ENCODE peak calls at places on chromosomes 5 and 9, in five cellular contexts. D is cardiac fibroblast, B is NCI-H1930, Y is adrenal gland, Q is HEK293T. C is an unnamed sample.

GRCh38 chr5:173646684-173647083 is 30.2 kb upstream of the BOD1 start:
- DNase-seq in B (no peak), Q (no peak), D (no peak), Y (peak; percentile 0), C (no peak)

GRCh38 chr9:15485836-15486678 is 24.7 kb downstream of the PSIP1 start:
- DNase-seq in D (peak; percentile 54), B (no peak), Y (no peak), Q (no peak), C (peak; percentile 34)

GRCh38 chr5:179974946-179975712 is 67.4 kb upstream of the TBC1D9B start:
- DNase-seq in B (no peak), Y (no peak), D (peak; percentile 27), Q (peak; percentile 56), C (peak; percentile 8)

GRCh38 chr9:69919461-69920061 is 98.9 kb downstream of the CFAP95 start:
- DNase-seq in D (peak; percentile 82), Q (peak; percentile 47), B (peak; percentile 61), Y (no peak), C (peak; percentile 61)

GRCh38 chr9:136105398-136106135 is 10.5 kb upstream of the NACC2 start:
- DNase-seq in D (peak; percentile 32), Q (no peak), B (no peak), Y (peak; percentile 61), C (no peak)

GRCh38 chr5:113378960-113379541 is 55.7 kb downstream of the TSSK1B start:
- DNase-seq in D (peak; percentile 75), B (peak; percentile 14), Y (peak; percentile 59), Q (peak; percentile 66), C (peak; percentile 59)

GRCh38 chr9:76401580-76402354 is 7.5 kb upstream of the RFK start:
- DNase-seq in Y (no peak), D (peak; percentile 33), Q (no peak), B (no peak), C (peak; percentile 49)

GRCh38 chr5:91219803-91220371 is 163.2 kb downstream of the ARRDC3 start:
- DNase-seq in B (no peak), Q (peak; percentile 28), Y (peak; percentile 29), D (peak; percentile 69), C (peak; percentile 73)

GRCh38 chr9:131402738-131403492 is 9.0 kb downstream of the PRRC2B start:
- DNase-seq in Y (peak; percentile 96), B (no peak), Q (no peak), D (peak; percentile 94), C (peak; percentile 90)

GRCh38 chr9:93891549-93892310 is 63.4 kb downstream of the BARX1 start:
- DNase-seq in D (no peak), Q (no peak), B (no peak), Y (no peak), C (no peak)

GRCh38 chr5:54873696-54874095 is 111.7 kb downstream of the ESM1 start:
- DNase-seq in D (peak; percentile 7), Y (no peak), B (no peak), Q (no peak), C (peak; percentile 21)

GRCh38 chr9:911003-911402 is 65.5 kb upstream of the DMRT3 start:
- DNase-seq in Y (no peak), Q (no peak), D (no peak), B (peak; percentile 45), C (no peak)

GRCh38 chr9:125472926-125473701 is 211.5 kb downstream of the GAPVD1 start:
- DNase-seq in D (peak; percentile 40), Y (peak; percentile 58), Q (peak; percentile 69), B (no peak), C (peak; percentile 88)

GRCh38 chr5:74538206-74538661 is 102.3 kb downstream of the ENC1 start:
- DNase-seq in B (no peak), Y (peak; percentile 78), Q (no peak), D (peak; percentile 90), C (peak; percentile 96)

GRCh38 chr9:69645488-69645887 is 26.7 kb downstream of the APBA1 start:
- DNase-seq in B (no peak), D (no peak), Q (no peak), Y (peak; percentile 55), C (no peak)

GRCh38 chr5:138258704-138259285 is 15.6 kb downstream of the GFRA3 start:
- DNase-seq in B (no peak), Q (no peak), D (no peak), Y (no peak), C (no peak)

GRCh38 chr5:105931782-105932489 is 1738.8 kb downstream of the EFNA5 start:
- DNase-seq in B (no peak), D (peak; percentile 83), Q (no peak), Y (no peak), C (peak; percentile 80)

GRCh38 chr5:9239071-9239470 is 306.8 kb downstream of the SEMA5A start:
- DNase-seq in D (peak; percentile 61), Y (no peak), Q (no peak), B (no peak), C (peak; percentile 61)

GRCh38 chr9:1071730-1072129 is 21.6 kb downstream of the DMRT2 start:
- DNase-seq in B (no peak), D (no peak), Y (no peak), Q (no peak), C (no peak)

GRCh38 chr9:37430841-37431597 is 8.5 kb downstream of the GRHPR start:
- DNase-seq in B (no peak), Q (no peak), Y (peak; percentile 47), D (peak; percentile 10), C (peak; percentile 21)

GRCh38 chr9:31753756-31754155 is 630.7 kb upstream of the ACO1 start:
- DNase-seq in D (no peak), Y (no peak), B (no peak), Q (no peak), C (no peak)

GRCh38 chr5:68683632-68684035 is 410.2 kb upstream of the SLC30A5 start:
- DNase-seq in B (no peak), Y (peak; percentile 18), D (peak; percentile 98), Q (no peak), C (peak; percentile 100)

GRCh38 chr5:20229286-20230005 is 241.4 kb upstream of the CDH18 start:
- DNase-seq in Y (no peak), B (no peak), Q (no peak), D (peak; percentile 26), C (peak; percentile 51)

GRCh38 chr5:77309140-77309539 is 98.7 kb downstream of the PDE8B start:
- DNase-seq in Q (no peak), B (no peak), Y (no peak), D (no peak), C (no peak)

GRCh38 chr5:15790446-15791005 is 290.5 kb downstream of the FBXL7 start:
- DNase-seq in Y (no peak), Q (no peak), D (peak; percentile 24), B (no peak), C (no peak)

GRCh38 chr9:88748566-88749238 is 213.7 kb downstream of the NXNL2 start:
- DNase-seq in Y (no peak), D (peak; percentile 97), B (no peak), Q (no peak), C (peak; percentile 95)

GRCh38 chr5:156759156-156759555 is 90.9 kb upstream of the PPP1R2B start:
- DNase-seq in Y (no peak), D (no peak), B (no peak), Q (no peak), C (no peak)

GRCh38 chr5:72788851-72789505 is 27.5 kb upstream of the TNPO1 start:
- DNase-seq in Y (no peak), D (peak; percentile 59), B (no peak), Q (no peak), C (peak; percentile 63)

GRCh38 chr5:65771266-65771665 is 49.3 kb downstream of the NLN start:
- DNase-seq in B (no peak), Y (no peak), D (no peak), Q (no peak), C (no peak)